ENCODE peak calls at places on chromosomes 16 and 17, in five cellular contexts. U is neural progenitor cell, G is hepatocyte, K is GM23248, W is OCI-LY7. T is an unnamed sample.

GRCh38 chr16:70744366-70744765 is 56.6 kb downstream of the VAC14 start:
- DNase-seq in K (no peak), G (no peak), U (no peak), W (no peak), T (no peak)

GRCh38 chr16:56861092-56861610 is 3.9 kb upstream of the SLC12A3 start:
- DNase-seq in K (no peak), G (peak; percentile 38), W (peak; percentile 29), U (peak; percentile 68), T (peak; percentile 18)

GRCh38 chr17:50205111-50205821 is 3.8 kb upstream of the COL1A1 start:
- DNase-seq in W (no peak), U (no peak), G (no peak), K (peak; percentile 68), T (no peak)

GRCh38 chr17:80414508-80414802 is 512 bp upstream of the ENDOV start:
- DNase-seq in G (peak; percentile 26), W (peak; percentile 30), K (no peak), U (no peak), T (peak; percentile 10)

GRCh38 chr17:56785396-56785795 is 48.3 kb downstream of the C17orf67 start:
- DNase-seq in K (peak; percentile 24), G (no peak), W (no peak), U (no peak), T (no peak)

GRCh38 chr17:20066253-20066652 is 57.1 kb downstream of the SPECC1 start:
- DNase-seq in W (no peak), G (peak; percentile 23), K (peak; percentile 86), U (no peak), T (no peak)

GRCh38 chr17:57911834-57912673 is 43.2 kb downstream of the CUEDC1 start:
- DNase-seq in U (peak; percentile 93), K (peak; percentile 44), W (no peak), G (no peak), T (no peak)

GRCh38 chr17:48630009-48630924 is 4.1 kb upstream of the HOXB9 start:
- DNase-seq in W (no peak), G (no peak), K (no peak), U (no peak), T (no peak)

GRCh38 chr17:79042421-79043190 is 18.6 kb downstream of the C1QTNF1 start:
- DNase-seq in G (no peak), K (peak; percentile 82), W (peak; percentile 63), U (peak; percentile 60), T (peak; percentile 59)

GRCh38 chr17:42142371-42142896 is 12.4 kb downstream of the RAB5C start:
- DNase-seq in U (peak; percentile 48), G (no peak), K (peak; percentile 92), W (no peak), T (no peak)

GRCh38 chr17:46056800-46057304 is 57.8 kb downstream of the STH start:
- DNase-seq in U (no peak), G (no peak), K (peak; percentile 80), W (no peak), T (no peak)

GRCh38 chr16:25260416-25260815 is 2.8 kb upstream of the ZKSCAN2 start:
- DNase-seq in U (no peak), G (no peak), W (no peak), K (peak; percentile 27), T (no peak)

GRCh38 chr16:81575307-81575706 is 130.7 kb downstream of the CMIP start:
- DNase-seq in K (no peak), G (no peak), U (no peak), W (no peak), T (no peak)

GRCh38 chr16:12781777-12782176 is 21.9 kb downstream of the CPPED1 start:
- DNase-seq in G (no peak), U (no peak), K (no peak), W (no peak), T (no peak)

GRCh38 chr16:19745286-19746018 is 27.4 kb downstream of the IQCK start:
- DNase-seq in K (peak; percentile 62), W (no peak), G (no peak), U (no peak), T (no peak)

GRCh38 chr17:15261818-15262290 is 3.3 kb downstream of the PMP22 start:
- DNase-seq in U (peak; percentile 45), W (no peak), G (no peak), K (peak; percentile 60), T (no peak)

GRCh38 chr17:15258113-15258512 is 7.0 kb downstream of the PMP22 start:
- DNase-seq in K (no peak), W (no peak), U (no peak), G (no peak), T (no peak)

GRCh38 chr17:15261063-15261817 is 3.9 kb downstream of the PMP22 start:
- DNase-seq in K (peak; percentile 89), W (no peak), U (peak; percentile 85), G (peak; percentile 76), T (no peak)

GRCh38 chr17:15262291-15263205 is 2.6 kb downstream of the PMP22 start:
- DNase-seq in K (peak; percentile 96), U (peak; percentile 81), G (peak; percentile 90), W (no peak), T (no peak)

DNA sequence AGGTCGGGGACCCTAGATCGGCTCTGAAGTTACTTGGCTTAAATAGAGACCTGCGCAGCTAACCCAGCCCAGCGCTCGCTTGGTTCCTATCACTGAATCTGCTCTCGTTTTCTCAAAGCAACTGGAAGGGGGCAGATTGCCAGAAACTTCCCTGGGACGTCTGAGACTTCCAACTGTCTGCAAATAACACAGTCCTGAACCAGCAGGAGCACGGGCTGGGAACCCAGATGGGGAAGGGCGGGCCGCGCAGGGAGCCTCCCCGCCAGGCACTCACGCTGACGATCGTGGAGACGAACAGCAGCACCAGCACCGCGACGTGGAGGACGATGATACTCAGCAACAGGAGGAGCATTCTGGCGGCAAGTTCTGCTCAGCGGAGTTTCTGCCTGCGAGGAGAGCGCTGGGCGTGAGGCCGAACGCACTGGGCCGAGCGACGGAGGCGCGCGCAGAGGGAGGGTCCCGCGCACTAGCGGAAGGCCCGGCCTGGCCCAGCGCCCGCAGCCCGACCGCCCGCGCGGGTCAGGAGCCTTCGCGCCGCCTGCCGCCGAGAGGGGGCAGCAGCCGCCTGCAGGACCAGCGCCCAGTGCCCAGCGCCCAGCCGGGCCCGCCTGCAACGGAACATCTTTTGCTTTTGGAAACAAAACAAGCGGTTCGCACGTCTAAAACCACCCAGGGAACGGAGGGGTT is 4.6 kb downstream of the PMP22 start:
- DNase-seq in W (no peak), U (peak; percentile 91), K (peak; percentile 92), G (peak; percentile 95), T (no peak)
- H2AFZ ChIP-seq in W (no peak overlapping the region), U (peak overlapping the region; percentile 98), K (peak overlapping the region; percentile 86), G (peak overlapping the region; percentile 48), T (no peak overlapping the region)

DNA sequence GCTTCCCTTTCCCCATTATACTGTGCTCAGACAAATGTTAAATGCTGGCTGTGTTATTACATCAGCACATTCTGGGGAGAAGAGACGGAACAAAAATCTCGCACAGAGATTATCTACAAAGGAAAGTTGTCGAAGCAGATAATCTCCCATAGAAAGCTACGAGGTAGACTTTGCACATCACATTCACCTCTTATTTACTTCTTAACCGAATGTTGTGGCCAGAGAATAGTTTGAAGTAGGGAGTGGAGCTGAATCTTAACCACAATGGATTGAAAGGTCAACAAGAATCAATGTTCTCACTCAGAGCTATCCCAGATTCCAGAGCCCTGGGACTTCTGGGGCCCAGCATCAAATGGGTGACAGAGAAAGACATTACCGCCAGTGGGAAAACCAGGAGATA is 28.4 kb upstream of the LONP2 start:
- DNase-seq in W (no peak), U (no peak), K (no peak), G (no peak), T (no peak)
- H3K79me2 ChIP-seq in W (no peaks in the 10 kb centered on the region), U (no peaks in the 10 kb centered on the region), K (no peaks in the 10 kb centered on the region), G (no peaks in the 10 kb centered on the region), T (no peaks in the 10 kb centered on the region)

DNA sequence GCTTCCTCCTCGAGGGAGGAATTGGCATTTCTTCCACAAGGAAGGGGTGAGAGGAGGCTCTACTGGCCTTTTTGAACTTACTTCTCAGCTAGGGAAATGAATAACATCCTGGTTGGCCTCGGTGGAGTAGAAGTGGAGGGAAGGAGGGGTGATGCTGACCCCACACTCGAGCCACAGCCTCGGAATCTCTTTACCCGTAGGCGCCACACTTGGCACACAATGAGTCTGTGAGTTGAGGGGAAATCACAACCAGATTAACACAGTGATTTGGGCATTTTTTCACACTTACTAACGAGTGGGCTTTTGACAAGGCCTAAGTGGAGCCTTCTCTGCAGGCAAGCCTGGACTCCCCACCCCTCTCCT is 47.3 kb upstream of the TBX2 start:
- DNase-seq in G (no peak), W (no peak), K (no peak), U (no peak), T (no peak)
- TF ChIP-seq EZH2phosphoT487 in G (no peak), W (no peak), K (no peak), U (no peak), T (no peak)

GRCh38 chr17:39667262-39668140 is 752 bp upstream of the PNMT start:
- DNase-seq in G (peak; percentile 70), K (peak; percentile 35), W (no peak), U (peak; percentile 52), T (no peak)

GRCh38 chr17:39666231-39666600 is 1.1 kb downstream of the TCAP start:
- DNase-seq in U (no peak), G (no peak), K (peak; percentile 19), W (no peak), T (no peak)

GRCh38 chr17:39668141-39668924 is at the start of gene PNMT:
- DNase-seq in U (peak; percentile 92), K (peak; percentile 79), G (peak; percentile 90), W (peak; percentile 56), T (peak; percentile 70)

GRCh38 chr17:39665642-39666221 is 583 bp downstream of the TCAP start:
- DNase-seq in U (peak; percentile 60), G (no peak), W (no peak), K (peak; percentile 43), T (no peak)

DNA sequence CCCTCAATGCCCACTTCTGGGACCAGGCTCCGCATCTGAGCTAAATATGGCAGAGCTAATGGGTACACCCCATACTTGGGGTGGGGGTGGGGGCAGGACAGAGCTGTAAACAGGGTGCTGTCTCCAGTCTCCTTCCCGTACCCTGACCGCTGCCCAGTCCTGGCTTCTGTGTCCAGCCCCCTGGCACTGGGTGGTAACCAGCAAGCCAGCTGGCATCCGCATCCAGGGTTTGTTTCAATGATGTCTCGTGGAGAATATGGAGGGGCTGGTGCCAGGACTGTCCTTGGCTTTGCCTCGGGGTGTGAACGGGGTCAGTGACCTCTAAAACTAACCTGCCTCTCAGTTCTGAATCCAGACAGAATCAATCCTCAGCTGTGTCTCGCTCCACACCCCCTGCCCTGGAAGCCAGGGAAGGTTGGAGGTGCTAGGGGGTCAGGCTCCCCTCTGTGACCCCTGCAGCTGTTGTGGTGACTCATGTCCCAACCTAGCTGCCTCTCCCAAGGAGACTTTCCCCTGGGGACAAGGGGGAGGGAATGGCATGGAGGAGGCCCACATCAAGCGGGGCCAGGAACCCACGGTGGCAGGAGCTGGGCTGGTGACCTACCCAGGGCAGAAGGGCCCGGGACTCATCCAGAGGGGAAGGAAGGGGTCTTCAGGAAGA is 1.5 kb upstream of the PNMT start:
- DNase-seq in U (no peak), K (peak; percentile 15), G (no peak), W (no peak), T (no peak)
- H2AFZ ChIP-seq in U (no peak overlapping the region), K (no peak overlapping the region), G (no peak overlapping the region), W (no peak overlapping the region), T (no peak overlapping the region)

GRCh38 chr17:72463287-72464102 is 342.7 kb downstream of the SOX9 start:
- DNase-seq in K (no peak), W (no peak), G (no peak), U (no peak), T (no peak)
- H3K79me2 ChIP-seq in K (peaks cover 37% of the 10 kb centered on the region), W (no peaks in the 10 kb centered on the region), G (peaks cover 63% of the 10 kb centered on the region), U (no peaks in the 10 kb centered on the region), T (peaks cover 98% of the 10 kb centered on the region)

DNA sequence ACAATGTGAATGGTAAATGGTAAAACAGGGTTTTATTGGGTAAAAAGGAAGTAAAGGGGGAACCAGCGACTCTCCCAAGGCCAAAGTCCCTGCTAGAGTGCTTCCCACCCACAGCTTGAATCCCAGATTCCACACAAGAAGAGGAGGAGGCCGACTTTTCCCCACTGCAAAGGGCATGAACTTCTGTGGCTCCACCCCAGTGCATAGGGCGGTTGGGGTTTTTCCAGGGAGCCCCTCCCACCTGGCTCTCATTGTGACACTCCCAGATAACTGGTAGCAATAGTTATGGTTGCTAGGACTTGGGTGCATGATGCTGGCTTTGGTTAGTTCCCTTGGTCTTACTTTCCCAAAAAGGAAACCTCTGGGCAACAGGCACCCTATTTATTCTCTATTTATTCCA is 666.0 kb upstream of the CA10 start:
- DNase-seq in W (no peak), U (no peak), G (peak; percentile 16), K (no peak), T (no peak)
- TF ChIP-seq EZH2phosphoT487 in W (no peak), U (no peak), G (no peak), K (no peak), T (no peak)